ENCODE peak calls at places on chromosomes 5 and 9, in six cellular contexts. J, H, K, V, D and C are unnamed samples.
A peak's percentile ranks its signal among the peaks of the same experiment; 100 is the strongest.

GRCh38 chr5:34865131-34865530 is 26.2 kb downstream of the TTC23L start:
- DNase-seq in J (no peak), H (no peak), K (no peak), V (no peak), D (no peak), C (peak; percentile 11)

GRCh38 chr5:68544656-68545565 is 329.4 kb downstream of the PIK3R1 start:
- DNase-seq in J (peak; percentile 53), H (peak; percentile 46), K (peak; percentile 60), V (no peak), D (peak; percentile 45), C (no peak)

GRCh38 chr9:7983361-7983974 is 183.9 kb upstream of the DMAC1 start:
- DNase-seq in J (no peak), H (no peak), K (no peak), V (no peak), D (no peak), C (no peak)

GRCh38 chr9:98784855-98785254 is 11.5 kb downstream of the ANKS6 start:
- DNase-seq in J (no peak), H (no peak), K (no peak), V (no peak), D (no peak), C (no peak)

GRCh38 chr9:95147452-95147851 is 170.1 kb downstream of the FANCC start:
- DNase-seq in J (no peak), H (no peak), K (no peak), V (peak; percentile 33), D (peak; percentile 63), C (no peak)

GRCh38 chr9:89160797-89161196 is 17.8 kb downstream of the SHC3 start:
- DNase-seq in J (no peak), H (no peak), K (no peak), V (no peak), D (no peak), C (no peak)

GRCh38 chr9:79360387-79361347 is 211.1 kb upstream of the TLE4 start:
- DNase-seq in J (peak; percentile 27), H (no peak), K (no peak), V (peak; percentile 59), D (peak; percentile 48), C (no peak)

GRCh38 chr9:91917436-91917835 is 32.6 kb downstream of the ROR2 start:
- DNase-seq in J (no peak), H (no peak), K (no peak), V (no peak), D (no peak), C (no peak)

GRCh38 chr5:174242573-174242972 is 197.1 kb downstream of the NSG2 start:
- DNase-seq in J (no peak), H (no peak), K (no peak), V (no peak), D (no peak), C (no peak)

GRCh38 chr9:35954942-35955546 is 2.9 kb downstream of the OR2S2 start:
- DNase-seq in J (peak; percentile 79), H (peak; percentile 56), K (peak; percentile 66), V (peak; percentile 37), D (peak; percentile 90), C (peak; percentile 91)

GRCh38 chr5:123874600-123875201 is 362.7 kb downstream of the CSNK1G3 start:
- DNase-seq in J (no peak), H (no peak), K (no peak), V (peak; percentile 38), D (peak; percentile 12), C (peak; percentile 38)
- H3K4me3 ChIP-seq in J (no peak overlapping the region), H (no peak overlapping the region), K (no peak overlapping the region), V (no peak overlapping the region), D (no peak overlapping the region), C (no peak overlapping the region)

GRCh38 chr5:80573062-80573461 is 3.0 kb upstream of the ANKRD34B start:
- DNase-seq in J (no peak), H (no peak), K (no peak), V (no peak), D (no peak), C (no peak)

GRCh38 chr5:80569086-80569960 is 757 bp downstream of the ANKRD34B start:
- DNase-seq in J (no peak), H (no peak), K (no peak), V (no peak), D (no peak), C (no peak)

GRCh38 chr5:80566711-80567259 is 3.3 kb downstream of the ANKRD34B start:
- DNase-seq in J (no peak), H (peak; percentile 59), K (no peak), V (no peak), D (no peak), C (no peak)

GRCh38 chr5:80568251-80568650 is 1.8 kb downstream of the ANKRD34B start:
- DNase-seq in J (no peak), H (no peak), K (no peak), V (no peak), D (no peak), C (no peak)

GRCh38 chr5:80569961-80570786 is at the start of gene ANKRD34B:
- DNase-seq in J (no peak), H (no peak), K (peak; percentile 4), V (peak; percentile 9), D (no peak), C (no peak)
- H3K4me3 ChIP-seq in J (no peak within 1 kb of the TSS), H (no peak within 1 kb of the TSS), K (peak within 1 kb of the TSS; percentile 33), V (peak within 1 kb of the TSS; percentile 11), D (peak within 1 kb of the TSS; percentile 19), C (no peak within 1 kb of the TSS)

GRCh38 chr5:95823241-95823737 is 763 bp upstream of the GLRX start:
- DNase-seq in J (no peak), H (no peak), K (no peak), V (no peak), D (no peak), C (no peak)
- H3K4me3 ChIP-seq in J (peak overlapping the region; percentile 73), H (peak overlapping the region; percentile 79), K (peak overlapping the region; percentile 87), V (peak overlapping the region; percentile 51), D (peak overlapping the region; percentile 92), C (peak overlapping the region; percentile 94)

DNA sequence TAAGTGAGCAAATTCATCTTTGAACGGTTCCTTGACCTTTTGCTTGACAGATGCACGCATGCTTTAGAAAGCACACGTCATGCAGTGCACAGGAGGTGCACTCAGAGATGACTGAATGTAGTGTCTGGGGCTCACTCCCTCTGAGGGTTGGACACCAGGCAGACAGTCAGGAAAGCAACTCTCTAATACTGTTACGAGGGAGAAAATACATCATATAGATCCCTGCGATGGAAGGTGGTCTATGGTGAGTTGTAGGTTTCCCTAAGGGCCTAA is 16.5 kb upstream of the PHF19 start:
- DNase-seq in J (no peak), H (no peak), K (no peak), V (no peak), D (peak; percentile 73), C (peak; percentile 23)
- H3K4me3 ChIP-seq in J (no peak overlapping the region), H (no peak overlapping the region), K (no peak overlapping the region), V (no peak overlapping the region), D (no peak overlapping the region), C (no peak overlapping the region)

DNA sequence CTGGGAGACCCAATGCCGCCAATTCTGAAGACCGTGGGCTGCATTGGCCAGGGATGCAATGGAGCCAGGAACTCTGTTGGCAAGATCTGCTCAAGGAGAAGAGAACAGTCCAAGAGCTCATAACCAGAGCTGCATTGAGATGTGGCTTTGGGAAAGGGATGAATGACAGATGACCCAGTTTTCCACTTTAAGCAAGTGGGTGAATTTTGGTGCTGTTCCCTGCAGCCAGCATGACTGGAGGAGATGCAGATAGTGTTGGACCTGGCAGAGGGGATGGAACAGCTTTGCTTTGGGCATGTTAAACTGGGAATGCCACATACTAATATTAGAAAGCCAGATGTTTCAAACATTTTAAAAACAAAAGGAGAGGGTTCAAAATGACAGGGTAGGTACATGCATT is 143.1 kb downstream of the FSTL4 start:
- DNase-seq in J (no peak), H (no peak), K (no peak), V (no peak), D (no peak), C (no peak)
- H3K4me3 ChIP-seq in J (no peak overlapping the region), H (no peak overlapping the region), K (no peak overlapping the region), V (no peak overlapping the region), D (no peak overlapping the region), C (no peak overlapping the region)